ENCODE peak calls at places on chromosomes 16 and 17, in six cellular contexts. L is uterus, R is left ventricle myocardium inferior, M is IMR-90, B is upper lobe of right lung, U is hepatocyte. J is an unnamed sample.

GRCh38 chr17:82354804-82355308 is 4.2 kb upstream of the TEX19 start:
- DNase-seq in R (no peak), U (no peak), L (no peak), M (no peak), B (no peak), J (no peak)

GRCh38 chr16:88566158-88566557 is 4.0 kb upstream of the ZC3H18 start:
- DNase-seq in B (no peak), L (no peak), U (no peak), R (no peak), M (peak; percentile 75), J (no peak)

GRCh38 chr17:1498869-1499268 is 6.4 kb upstream of the MYO1C start:
- DNase-seq in R (no peak), L (no peak), M (peak; percentile 90), U (no peak), B (no peak), J (no peak)

GRCh38 chr16:10871157-10871991 is 5.6 kb upstream of the CIITA start:
- DNase-seq in B (peak; percentile 85), U (no peak), L (no peak), M (peak; percentile 92), R (no peak), J (peak; percentile 77)

GRCh38 chr17:37519241-37519985 is 29.7 kb downstream of the DUSP14 start:
- DNase-seq in R (no peak), L (no peak), M (peak; percentile 69), U (no peak), B (no peak), J (no peak)

GRCh38 chr16:89057738-89058137 is 35.9 kb upstream of the ACSF3 start:
- DNase-seq in U (no peak), L (no peak), B (no peak), M (no peak), R (no peak), J (no peak)

GRCh38 chr17:38604479-38605229 is 1.1 kb downstream of the SRCIN1 start:
- DNase-seq in B (no peak), L (no peak), U (peak; percentile 44), M (no peak), R (no peak), J (no peak)

GRCh38 chr16:31472559-31473203 is 729 bp downstream of the TGFB1I1 start:
- DNase-seq in M (peak; percentile 88), R (peak; percentile 88), U (peak; percentile 85), B (peak; percentile 94), L (peak; percentile 97), J (no peak)

GRCh38 chr17:1177099-1177996 is 2.4 kb downstream of the ABR start:
- DNase-seq in L (peak; percentile 49), R (peak; percentile 43), U (no peak), M (peak; percentile 44), B (no peak), J (no peak)

GRCh38 chr16:27383511-27384243 is 18.3 kb upstream of the IL21R start:
- DNase-seq in R (peak; percentile 46), M (no peak), L (no peak), U (no peak), B (peak; percentile 81), J (no peak)

GRCh38 chr17:15442316-15443185 is 24.9 kb downstream of the CDRT4 start:
- DNase-seq in B (no peak), L (no peak), M (no peak), R (no peak), U (no peak), J (no peak)

GRCh38 chr16:66660422-66661209 is 35.9 kb downstream of the CMTM4 start:
- DNase-seq in R (peak; percentile 60), B (peak; percentile 73), U (peak; percentile 84), L (peak; percentile 69), M (peak; percentile 84), J (peak; percentile 85)

DNA sequence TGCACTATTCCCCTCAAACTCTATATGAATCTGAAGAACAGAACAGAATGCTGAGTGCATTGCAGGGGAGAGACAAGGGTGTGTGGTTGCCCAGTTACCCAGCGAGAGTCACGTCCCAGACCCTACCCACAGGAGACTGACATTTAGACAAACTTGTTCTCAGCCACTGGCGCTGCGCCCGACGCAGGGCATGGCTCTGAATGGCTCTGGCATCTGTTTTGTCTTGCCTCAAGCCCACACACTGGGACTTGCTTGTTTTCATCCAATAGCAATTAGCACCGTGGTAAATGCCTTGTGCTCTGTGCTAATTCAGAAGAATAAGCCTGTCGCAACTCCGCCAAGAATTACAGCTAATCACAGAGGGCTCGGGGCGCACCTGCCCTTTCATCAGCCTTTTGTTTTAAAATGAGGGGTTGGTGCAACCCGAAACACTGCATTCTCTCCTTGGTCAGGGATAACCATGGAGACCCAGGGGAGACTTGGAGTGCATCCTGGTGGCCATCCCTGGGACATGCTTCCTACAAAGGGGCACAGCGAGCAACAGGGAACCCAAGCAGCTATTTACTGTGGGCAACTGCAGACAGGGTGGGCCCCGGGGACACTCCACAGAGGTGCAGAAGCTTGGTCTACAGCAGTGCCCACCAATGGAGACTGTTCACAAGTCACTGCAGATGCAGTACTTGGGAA is 220.5 kb upstream of the ZFHX3 start:
- DNase-seq in R (no peak), B (no peak), U (no peak), M (peak; percentile 16), L (peak; percentile 20), J (no peak)
- TF ChIP-seq CTCF in R (no peak), B (no peak), U (no peak), M (peak; percentile 25), L (no peak), J (no peak)

GRCh38 chr17:7475764-7476422 is 3.5 kb downstream of the ZBTB4 start:
- DNase-seq in L (peak; percentile 59), B (no peak), U (peak; percentile 61), M (peak; percentile 41), R (peak; percentile 61), J (no peak)

GRCh38 chr17:7478276-7479138 is 924 bp downstream of the ZBTB4 start:
- DNase-seq in R (peak; percentile 61), U (peak; percentile 85), B (peak; percentile 85), M (peak; percentile 18), L (peak; percentile 64), J (no peak)

GRCh38 chr17:7477392-7478275 is 1.8 kb downstream of the ZBTB4 start:
- DNase-seq in R (no peak), U (peak; percentile 91), B (peak; percentile 76), L (no peak), M (peak; percentile 95), J (no peak)

GRCh38 chr17:7476474-7476873 is 3.0 kb downstream of the ZBTB4 start:
- DNase-seq in R (no peak), B (no peak), L (no peak), M (peak; percentile 76), U (peak; percentile 47), J (no peak)

GRCh38 chr17:7476951-7477350 is 2.5 kb downstream of the ZBTB4 start:
- DNase-seq in L (no peak), R (no peak), M (no peak), U (no peak), B (no peak), J (no peak)
- H3K4me3 ChIP-seq in L (peak overlapping the region; percentile 95), R (peak overlapping the region; percentile 100), M (peak overlapping the region; percentile 76), U (no peak overlapping the region), B (peak overlapping the region; percentile 90), J (no peak overlapping the region)

GRCh38 chr16:67949645-67950044 is 5.7 kb upstream of the LCAT start:
- DNase-seq in M (no peak), U (no peak), L (no peak), R (no peak), B (no peak), J (no peak)
- H3K36me3 ChIP-seq in M (peaks cover 92% of the 10 kb centered on the region), U (no peaks in the 10 kb centered on the region), L (no peaks in the 10 kb centered on the region), R (peaks cover 98% of the 10 kb centered on the region), B (peaks cover 100% of the 10 kb centered on the region), J (peaks cover 2% of the 10 kb centered on the region)

DNA sequence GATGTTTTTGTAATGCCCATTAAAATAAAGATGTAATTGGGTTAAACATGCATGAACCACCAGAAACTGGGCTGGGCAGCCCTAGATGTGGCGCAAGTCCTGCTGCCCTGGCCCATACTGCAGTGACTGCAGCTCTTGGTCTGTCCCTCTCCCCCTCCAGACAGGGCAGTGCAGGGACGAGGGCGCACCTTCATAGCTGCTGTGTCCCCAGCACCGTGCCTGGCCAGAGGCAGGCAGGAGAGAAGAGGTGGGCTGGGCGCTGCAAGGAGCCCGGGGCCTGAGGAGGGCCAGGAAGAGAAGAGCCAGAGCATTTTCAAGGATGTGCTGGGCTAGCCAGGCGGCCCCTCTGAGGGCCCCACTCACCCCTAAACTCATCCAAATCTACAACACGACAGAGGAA is 197.8 kb downstream of the ZNF423 start:
- DNase-seq in U (no peak), L (no peak), R (no peak), M (no peak), B (no peak), J (no peak)
- TF ChIP-seq CTCF in U (no peak), L (no peak), R (no peak), M (no peak), B (no peak), J (no peak)

DNA sequence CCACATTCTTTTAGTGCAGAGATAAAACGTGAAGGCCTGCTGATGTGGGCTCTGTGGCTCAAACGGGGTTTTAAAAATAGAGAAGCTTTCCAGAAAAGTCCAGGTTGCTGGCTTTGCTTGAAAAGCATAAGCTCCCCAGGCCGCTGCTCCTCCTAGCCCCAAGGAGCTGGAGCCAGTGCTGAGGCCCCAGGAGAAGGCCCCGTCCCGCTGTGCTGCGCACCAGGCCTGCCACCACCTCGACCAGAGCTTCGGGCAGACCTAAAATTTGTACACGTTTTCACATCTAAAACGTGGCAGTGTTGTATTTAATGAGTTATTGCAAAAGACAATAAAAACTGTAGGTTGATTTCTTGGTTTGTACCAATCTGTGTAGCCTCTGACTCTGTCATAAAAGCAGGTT is 42.0 kb downstream of the SEC14L1 start:
- DNase-seq in U (no peak), B (no peak), R (no peak), L (no peak), M (no peak), J (no peak)
- H3K4me3 ChIP-seq in U (no peak overlapping the region), B (no peak overlapping the region), R (peak overlapping the region; percentile 29), L (no peak overlapping the region), M (no peak overlapping the region), J (no peak overlapping the region)

GRCh38 chr16:69680358-69680757 is 46.0 kb downstream of the NQO1 start:
- DNase-seq in R (no peak), M (no peak), L (no peak), B (no peak), U (no peak), J (no peak)
- H3K36me3 ChIP-seq in R (peaks cover 87% of the 10 kb centered on the region), M (peaks cover 50% of the 10 kb centered on the region), L (no peaks in the 10 kb centered on the region), B (peaks cover 90% of the 10 kb centered on the region), U (peaks cover 4% of the 10 kb centered on the region), J (no peaks in the 10 kb centered on the region)

GRCh38 chr17:7711356-7711755 is 6.2 kb upstream of the DNAH2 start:
- DNase-seq in R (no peak), L (no peak), B (no peak), M (no peak), U (peak; percentile 3), J (no peak)
- TF ChIP-seq CTCF in R (no peak), L (no peak), B (no peak), M (no peak), U (no peak), J (peak; percentile 4)

J was measured in kidney epithelial cell.